ENCODE peak calls at places on chromosomes 4 and X, in five cellular contexts. V, F, Z, E and B are unnamed samples.
A peak's percentile ranks its signal among the peaks of the same experiment; 100 is the strongest.

GRCh38 chr4:54794033-54794432 is 136.3 kb downstream of the KIT start:
- DNase-seq in E (no peak), V (no peak), Z (no peak), F (no peak), B (no peak)

GRCh38 chr4:48016141-48017107 is at the start of the genes CNGA1 and NIPAL1:
- DNase-seq in E (peak; percentile 49), V (peak; percentile 61), Z (peak; percentile 63), F (peak; percentile 36), B (peak; percentile 29)

GRCh38 chr4:96315815-96316214 is 475.9 kb downstream of the PDHA2 start:
- DNase-seq in Z (no peak), E (no peak), V (no peak), F (no peak), B (no peak)

GRCh38 chr4:169766741-169767140 is 9.0 kb upstream of the HPF1 start:
- DNase-seq in F (no peak), E (no peak), V (no peak), Z (no peak), B (no peak)

GRCh38 chr4:106615407-106615945 is 246.9 kb upstream of the GIMD1 start:
- DNase-seq in Z (no peak), F (no peak), E (no peak), V (no peak), B (no peak)

GRCh38 chrX:39896951-39897740 is 200.6 kb downstream of the BCOR start:
- DNase-seq in F (no peak), Z (no peak), E (no peak), V (no peak), B (no peak)

GRCh38 chr4:20626326-20626725 is 73.9 kb upstream of the PACRGL start:
- DNase-seq in F (no peak), Z (no peak), V (no peak), E (no peak), B (no peak)

GRCh38 chrX:111382277-111382676 is 29.7 kb downstream of the DCX start:
- DNase-seq in Z (no peak), V (no peak), F (no peak), E (no peak), B (no peak)

GRCh38 chrX:13051529-13052172 is 7.2 kb upstream of the FAM9C start:
- DNase-seq in Z (no peak), E (no peak), F (no peak), V (no peak), B (no peak)

GRCh38 chrX:115449742-115450141 is 111.2 kb upstream of the PLS3 start:
- DNase-seq in E (no peak), F (no peak), V (no peak), Z (no peak), B (no peak)

GRCh38 chr4:101037249-101037648 is 310.1 kb downstream of the PPP3CA start:
- DNase-seq in F (no peak), Z (no peak), E (no peak), V (no peak), B (no peak)

GRCh38 chrX:71911023-71911730 is 532 bp downstream of the NHSL2 start:
- DNase-seq in V (peak; percentile 31), E (peak; percentile 41), Z (peak; percentile 2), F (peak; percentile 7), B (no peak)

GRCh38 chr4:48360285-48360965 is 19.1 kb downstream of the SLAIN2 start:
- DNase-seq in Z (no peak), E (no peak), V (no peak), F (no peak), B (no peak)

GRCh38 chr4:188941524-188942109 is 802.4 kb downstream of the TRIML1 start:
- DNase-seq in E (no peak), F (no peak), V (no peak), Z (no peak), B (no peak)

GRCh38 chrX:72042860-72043248 is 88.9 kb downstream of the RTL5 start:
- DNase-seq in Z (no peak), V (no peak), F (no peak), E (no peak), B (no peak)

GRCh38 chrX:154051210-154051810 is 31.6 kb upstream of the IRAK1 start:
- DNase-seq in F (peak; percentile 51), V (peak; percentile 65), E (peak; percentile 37), Z (peak; percentile 62), B (no peak)

GRCh38 chr4:118918388-118918787 is 29.7 kb downstream of the SYNPO2 start:
- DNase-seq in V (no peak), E (no peak), F (no peak), Z (no peak), B (no peak)

GRCh38 chrX:31423575-31424284 is 351.9 kb upstream of the FTHL17 start:
- DNase-seq in Z (no peak), F (no peak), V (no peak), E (no peak), B (peak; percentile 7)

GRCh38 chr4:107736924-107737448 is 17.0 kb upstream of the PAPSS1 start:
- DNase-seq in Z (peak; percentile 44), F (peak; percentile 19), E (no peak), V (peak; percentile 68), B (no peak)

GRCh38 chr4:30719363-30720020 is 677 bp upstream of the PCDH7 start:
- DNase-seq in V (peak; percentile 50), E (no peak), F (no peak), Z (no peak), B (peak; percentile 94)

GRCh38 chr4:38310446-38311043 is 350.3 kb downstream of the PTTG2 start:
- DNase-seq in F (peak; percentile 33), E (no peak), Z (peak; percentile 76), V (no peak), B (no peak)

GRCh38 chr4:187209921-187210613 is 486.4 kb upstream of the FAT1 start:
- DNase-seq in E (no peak), V (no peak), Z (no peak), F (no peak), B (no peak)

GRCh38 chr4:128856246-128856645 is 46.7 kb downstream of the JADE1 start:
- DNase-seq in Z (no peak), V (no peak), F (no peak), E (no peak), B (no peak)

GRCh38 chr4:140839888-140840790 is 84.0 kb upstream of the TBC1D9 start:
- DNase-seq in Z (no peak), E (no peak), F (no peak), V (no peak), B (no peak)

GRCh38 chr4:114028071-114028470 is 48.6 kb upstream of the ARSJ start:
- DNase-seq in F (no peak), E (no peak), V (no peak), Z (no peak), B (no peak)

GRCh38 chr4:78937837-78938236 is 1.4 kb downstream of the PAQR3 start:
- DNase-seq in Z (no peak), V (no peak), F (no peak), E (no peak), B (peak; percentile 45)

GRCh38 chr4:118557298-118557851 is 127.8 kb upstream of the METTL14 start:
- DNase-seq in V (no peak), E (peak; percentile 53), F (no peak), Z (no peak), B (no peak)

GRCh38 chrX:67587946-67588624 is 44.3 kb downstream of the AR start:
- DNase-seq in Z (no peak), E (no peak), F (no peak), V (no peak), B (no peak)